ENCODE peak calls at places on chromosomes 7 and 10, in seven cellular contexts. F is cardiac muscle cell; X is SK-N-SH; T is psoas muscle; Y is caudate nucleus; A is colonic mucosa; W is effector memory CD4-positive, alpha-beta T cell. V is an unnamed sample.

GRCh38 chr10:20970708-20971107 is 73.6 kb upstream of the NEBL start:
- DNase-seq in X (no peak), A (no peak), Y (no peak), F (no peak), W (no peak), T (no peak), V (no peak)

GRCh38 chr7:95317546-95317945 is 6.8 kb downstream of the PON1 start:
- DNase-seq in F (no peak), A (no peak), Y (no peak), W (no peak), T (no peak), X (peak; percentile 17), V (no peak)

GRCh38 chr10:99279626-99280111 is 44.0 kb upstream of the HPSE2 start:
- DNase-seq in Y (no peak), X (no peak), A (no peak), F (peak; percentile 1), W (no peak), T (no peak), V (no peak)

GRCh38 chr7:2990949-2991470 is 52.7 kb downstream of the CARD11 start:
- DNase-seq in W (no peak), A (no peak), F (no peak), T (no peak), X (no peak), Y (no peak), V (no peak)

GRCh38 chr7:123789817-123790216 is 41.0 kb upstream of the WASL start:
- DNase-seq in T (no peak), W (no peak), X (no peak), Y (no peak), F (no peak), A (no peak), V (no peak)

GRCh38 chr7:12431886-12432285 is 28.2 kb upstream of the VWDE start:
- DNase-seq in Y (no peak), X (no peak), T (no peak), A (no peak), F (no peak), W (no peak), V (no peak)

GRCh38 chr7:17965600-17965999 is 25.3 kb upstream of the SNX13 start:
- DNase-seq in Y (no peak), F (peak; percentile 21), X (no peak), T (no peak), W (no peak), A (no peak), V (no peak)

GRCh38 chr7:55432937-55433784 is 68.0 kb downstream of the LANCL2 start:
- DNase-seq in F (peak; percentile 47), W (no peak), A (no peak), X (peak; percentile 83), T (no peak), Y (no peak), V (no peak)

GRCh38 chr10:25064401-25064800 is 48.0 kb downstream of the THNSL1 start:
- DNase-seq in F (no peak), X (no peak), W (no peak), Y (no peak), T (no peak), A (peak; percentile 6), V (no peak)

GRCh38 chr10:25061125-25061524 is 44.7 kb downstream of the THNSL1 start:
- DNase-seq in F (no peak), T (no peak), A (no peak), Y (no peak), X (no peak), W (no peak), V (no peak)

GRCh38 chr10:25063644-25064043 is 47.2 kb downstream of the THNSL1 start:
- DNase-seq in F (no peak), Y (no peak), A (peak; percentile 16), T (no peak), W (no peak), X (no peak), V (no peak)

GRCh38 chr10:25061711-25062455 is 45.5 kb downstream of the THNSL1 start:
- DNase-seq in A (no peak), W (no peak), T (no peak), Y (no peak), X (no peak), F (no peak), V (no peak)

GRCh38 chr10:25063157-25063556 is 46.7 kb downstream of the THNSL1 start:
- DNase-seq in W (no peak), F (no peak), Y (no peak), X (no peak), A (no peak), T (no peak), V (no peak)
- H3K27ac ChIP-seq in W (no peak overlapping the region), F (no peak overlapping the region), Y (no peak overlapping the region), X (no peak overlapping the region), A (peak overlapping the region; percentile 83), T (no peak overlapping the region), V (no peak overlapping the region)

GRCh38 chr10:71225291-71226058 is 13.1 kb downstream of the UNC5B start:
- DNase-seq in Y (peak; percentile 48), A (no peak), W (no peak), X (no peak), F (no peak), T (no peak), V (no peak)

GRCh38 chr10:71220689-71221540 is 8.5 kb downstream of the UNC5B start:
- DNase-seq in F (no peak), A (no peak), T (no peak), W (no peak), X (no peak), Y (no peak), V (peak; percentile 68)

GRCh38 chr10:71221586-71222202 is 9.3 kb downstream of the UNC5B start:
- DNase-seq in F (no peak), X (no peak), T (no peak), Y (no peak), A (no peak), W (no peak), V (peak; percentile 12)

GRCh38 chr10:71222541-71223364 is 10.4 kb downstream of the UNC5B start:
- DNase-seq in A (no peak), W (no peak), Y (no peak), T (no peak), F (no peak), X (no peak), V (peak; percentile 70)

GRCh38 chr10:71223365-71224058 is 11.1 kb downstream of the UNC5B start:
- DNase-seq in F (no peak), Y (no peak), X (peak; percentile 84), T (no peak), A (no peak), W (no peak), V (peak; percentile 60)
- H3K27ac ChIP-seq in F (peak overlapping the region; percentile 86), Y (no peak overlapping the region), X (peak overlapping the region; percentile 29), T (no peak overlapping the region), A (no peak overlapping the region), W (no peak overlapping the region), V (no peak overlapping the region)

DNA sequence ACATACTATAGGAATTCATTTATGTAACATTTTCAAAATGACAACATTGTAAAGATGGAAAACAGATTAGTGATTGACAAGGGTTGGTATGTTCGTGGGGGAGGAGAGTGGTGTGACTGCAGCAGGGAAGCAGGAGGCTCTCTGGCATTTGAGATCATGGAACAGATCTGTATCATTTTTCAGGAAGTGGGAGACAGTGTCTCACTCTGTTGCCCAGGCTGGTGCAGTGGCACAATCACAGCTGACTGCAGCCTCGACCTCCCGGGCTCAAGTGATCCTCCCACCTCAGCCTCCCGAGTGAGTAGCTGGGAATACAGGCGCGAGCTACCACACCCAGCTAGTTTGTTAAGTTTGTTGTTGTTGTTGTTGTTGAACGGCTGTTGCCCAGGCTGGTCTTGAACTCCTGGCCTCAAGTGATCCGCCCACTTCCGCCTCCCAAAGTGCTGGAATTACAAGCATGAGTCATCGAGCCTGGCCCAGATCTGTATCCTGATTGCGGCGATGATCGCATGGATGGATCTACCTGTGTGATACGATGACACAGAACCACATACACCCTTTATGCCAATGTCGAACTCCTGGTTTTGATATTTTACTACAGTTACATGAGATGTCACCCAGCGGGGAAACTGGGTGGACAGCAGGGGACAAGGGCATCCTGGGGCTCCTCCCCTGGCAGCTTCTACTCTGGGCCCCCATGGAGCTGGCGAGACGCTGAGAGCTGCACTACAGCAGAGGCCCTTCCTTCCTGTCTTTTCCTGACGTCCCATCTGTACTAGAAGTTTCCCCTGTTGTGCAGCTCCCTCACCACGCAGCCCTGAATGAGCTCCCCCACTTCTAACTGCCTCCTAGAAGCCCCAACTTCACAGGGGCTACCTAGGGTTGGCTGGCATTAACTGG is 12.3 kb upstream of the CYTH3 start:
- DNase-seq in A (peak; percentile 29), T (no peak), X (no peak), Y (no peak), W (no peak), F (no peak), V (no peak)
- H3K27ac ChIP-seq in A (no peak overlapping the region), T (no peak overlapping the region), X (peak overlapping the region; percentile 89), Y (no peak overlapping the region), W (no peak overlapping the region), F (no peak overlapping the region), V (no peak overlapping the region)

DNA sequence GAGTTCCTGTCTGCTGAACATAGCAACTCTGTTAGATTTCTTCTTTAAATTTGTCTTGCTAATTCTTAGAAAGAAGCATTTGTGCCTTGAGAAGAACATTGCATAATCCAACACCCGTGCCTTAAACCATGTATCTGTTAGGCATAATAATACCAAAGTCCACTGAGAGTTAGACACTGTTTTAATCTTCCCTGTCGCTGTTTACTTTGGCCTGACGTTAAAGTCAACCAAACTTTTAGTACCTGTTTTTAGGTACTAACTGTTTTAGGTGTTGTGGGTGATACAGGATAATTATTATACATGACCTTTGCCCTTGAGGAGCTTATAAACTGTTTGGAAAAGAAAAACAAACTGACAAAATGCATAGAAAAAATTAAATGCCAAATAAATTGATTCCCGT is 43.6 kb downstream of the KLHDC10 start:
- DNase-seq in Y (no peak), A (no peak), T (no peak), X (no peak), F (no peak), W (no peak), V (no peak)
- H3K27ac ChIP-seq in Y (no peak overlapping the region), A (peak overlapping the region; percentile 43), T (no peak overlapping the region), X (no peak overlapping the region), F (no peak overlapping the region), W (no peak overlapping the region), V (no peak overlapping the region)

GRCh38 chr10:43921881-43922280 is 273.2 kb upstream of the ZNF32 start:
- DNase-seq in Y (no peak), A (no peak), X (no peak), W (no peak), F (no peak), T (no peak), V (peak; percentile 65)
- H3K27ac ChIP-seq in Y (no peak overlapping the region), A (no peak overlapping the region), X (no peak overlapping the region), W (no peak overlapping the region), F (no peak overlapping the region), T (no peak overlapping the region), V (no peak overlapping the region)

GRCh38 chr7:5773661-5774086 is 7.8 kb downstream of the RNF216 start:
- DNase-seq in Y (no peak), F (peak; percentile 92), A (no peak), X (no peak), W (no peak), T (no peak), V (no peak)
- H3K27ac ChIP-seq in Y (no peak overlapping the region), F (peak overlapping the region; percentile 29), A (no peak overlapping the region), X (peak overlapping the region; percentile 78), W (no peak overlapping the region), T (no peak overlapping the region), V (no peak overlapping the region)

V was measured in coronary artery.